ENCODE peak calls at places on chromosome 7, in ten cellular contexts. One of them, this sample, is unnamed.

GRCh38 chr7:156334636-156335035 is 305.9 kb upstream of the RNF32 start:
- DNase-seq in SJSA1: no peak
- DNase-seq in ovary: no peak
- DNase-seq in EL: no peak
- DNase-seq in NCI-H345: no peak
- DNase-seq in mesenchymal stem cell: no peak
- DNase-seq in G401: no peak
- DNase-seq in amniotic stem cell: no peak
- DNase-seq in substantia nigra: no peak
- DNase-seq in AG08395: no peak
- DNase-seq in this sample: no peak

GRCh38 chr7:149854611-149855367 is 16.6 kb downstream of the ZNF862 start:
- DNase-seq in EL: peak
- DNase-seq in SJSA1: peak
- DNase-seq in ovary: peak
- DNase-seq in substantia nigra: peak
- DNase-seq in G401: peak
- DNase-seq in AG08395: peak
- DNase-seq in mesenchymal stem cell: peak
- DNase-seq in NCI-H345: peak
- DNase-seq in amniotic stem cell: peak
- DNase-seq in this sample: no peak

GRCh38 chr7:135160098-135160857 is 10.2 kb downstream of the CYREN start:
- DNase-seq in substantia nigra: no peak
- DNase-seq in mesenchymal stem cell: peak
- DNase-seq in NCI-H345: no peak
- DNase-seq in ovary: no peak
- DNase-seq in AG08395: no peak
- DNase-seq in EL: peak
- DNase-seq in G401: no peak
- DNase-seq in amniotic stem cell: no peak
- DNase-seq in SJSA1: peak
- DNase-seq in this sample: peak

GRCh38 chr7:2921748-2922147 is 77.6 kb upstream of the GNA12 start:
- DNase-seq in EL: no peak
- DNase-seq in AG08395: no peak
- DNase-seq in substantia nigra: no peak
- DNase-seq in amniotic stem cell: no peak
- DNase-seq in mesenchymal stem cell: no peak
- DNase-seq in G401: no peak
- DNase-seq in NCI-H345: no peak
- DNase-seq in SJSA1: no peak
- DNase-seq in ovary: no peak
- DNase-seq in this sample: no peak

GRCh38 chr7:476736-477360 is 42.8 kb downstream of the PDGFA start:
- DNase-seq in AG08395: no peak
- DNase-seq in NCI-H345: no peak
- DNase-seq in substantia nigra: no peak
- DNase-seq in SJSA1: no peak
- DNase-seq in amniotic stem cell: no peak
- DNase-seq in G401: no peak
- DNase-seq in EL: no peak
- DNase-seq in mesenchymal stem cell: no peak
- DNase-seq in ovary: no peak
- DNase-seq in this sample: no peak

GRCh38 chr7:115097175-115097671 is 175.3 kb downstream of the MDFIC start:
- DNase-seq in NCI-H345: no peak
- DNase-seq in amniotic stem cell: no peak
- DNase-seq in G401: no peak
- DNase-seq in substantia nigra: no peak
- DNase-seq in SJSA1: peak
- DNase-seq in mesenchymal stem cell: peak
- DNase-seq in AG08395: peak
- DNase-seq in ovary: no peak
- DNase-seq in EL: peak
- DNase-seq in this sample: peak

GRCh38 chr7:19713676-19714075 is 4.8 kb upstream of the POLR1F start:
- DNase-seq in mesenchymal stem cell: peak
- DNase-seq in NCI-H345: peak
- DNase-seq in amniotic stem cell: no peak
- DNase-seq in ovary: no peak
- DNase-seq in substantia nigra: no peak
- DNase-seq in EL: peak
- DNase-seq in G401: peak
- DNase-seq in SJSA1: peak
- DNase-seq in AG08395: no peak
- DNase-seq in this sample: peak

GRCh38 chr7:107939472-107940145 is 48.6 kb downstream of the DLD start:
- DNase-seq in mesenchymal stem cell: no peak
- DNase-seq in amniotic stem cell: peak
- DNase-seq in ovary: peak
- DNase-seq in substantia nigra: no peak
- DNase-seq in SJSA1: peak
- DNase-seq in G401: peak
- DNase-seq in EL: peak
- DNase-seq in AG08395: peak
- DNase-seq in NCI-H345: no peak
- DNase-seq in this sample: peak

GRCh38 chr7:42734568-42734967 is 177.3 kb downstream of the C7orf25 start:
- DNase-seq in EL: peak
- DNase-seq in ovary: no peak
- DNase-seq in G401: no peak
- DNase-seq in SJSA1: no peak
- DNase-seq in substantia nigra: no peak
- DNase-seq in AG08395: no peak
- DNase-seq in amniotic stem cell: no peak
- DNase-seq in NCI-H345: no peak
- DNase-seq in mesenchymal stem cell: peak
- DNase-seq in this sample: no peak

GRCh38 chr7:135690566-135690965 is 28.3 kb downstream of the STMP1 start:
- DNase-seq in AG08395: peak
- DNase-seq in substantia nigra: no peak
- DNase-seq in amniotic stem cell: peak
- DNase-seq in EL: peak
- DNase-seq in ovary: no peak
- DNase-seq in mesenchymal stem cell: peak
- DNase-seq in SJSA1: peak
- DNase-seq in G401: no peak
- DNase-seq in NCI-H345: no peak
- DNase-seq in this sample: peak

GRCh38 chr7:139799586-139799985 is 21.8 kb upstream of the HIPK2 start:
- DNase-seq in mesenchymal stem cell: no peak
- DNase-seq in substantia nigra: no peak
- DNase-seq in NCI-H345: no peak
- DNase-seq in amniotic stem cell: no peak
- DNase-seq in G401: no peak
- DNase-seq in SJSA1: no peak
- DNase-seq in ovary: no peak
- DNase-seq in EL: no peak
- DNase-seq in AG08395: no peak
- DNase-seq in this sample: peak

GRCh38 chr7:74199551-74200355 is 10.1 kb upstream of the LAT2 start:
- DNase-seq in SJSA1: peak
- DNase-seq in G401: no peak
- DNase-seq in EL: peak
- DNase-seq in substantia nigra: no peak
- DNase-seq in mesenchymal stem cell: peak
- DNase-seq in NCI-H345: no peak
- DNase-seq in ovary: no peak
- DNase-seq in amniotic stem cell: no peak
- DNase-seq in AG08395: no peak
- DNase-seq in this sample: no peak

GRCh38 chr7:149670288-149670687 is 103.1 kb downstream of the ZNF467 start:
- DNase-seq in AG08395: peak
- DNase-seq in amniotic stem cell: no peak
- DNase-seq in EL: peak
- DNase-seq in mesenchymal stem cell: peak
- DNase-seq in substantia nigra: peak
- DNase-seq in ovary: peak
- DNase-seq in G401: peak
- DNase-seq in SJSA1: no peak
- DNase-seq in NCI-H345: peak
- DNase-seq in this sample: peak

GRCh38 chr7:151717415-151717814 is 159.5 kb downstream of the PRKAG2 start:
- DNase-seq in mesenchymal stem cell: no peak
- DNase-seq in SJSA1: no peak
- DNase-seq in EL: no peak
- DNase-seq in NCI-H345: no peak
- DNase-seq in AG08395: no peak
- DNase-seq in G401: peak
- DNase-seq in ovary: no peak
- DNase-seq in amniotic stem cell: no peak
- DNase-seq in substantia nigra: peak
- DNase-seq in this sample: no peak

GRCh38 chr7:36600869-36601530 is 123.3 kb downstream of the AOAH start:
- DNase-seq in substantia nigra: no peak
- DNase-seq in NCI-H345: no peak
- DNase-seq in ovary: no peak
- DNase-seq in AG08395: no peak
- DNase-seq in G401: no peak
- DNase-seq in amniotic stem cell: no peak
- DNase-seq in EL: peak
- DNase-seq in SJSA1: peak
- DNase-seq in mesenchymal stem cell: peak
- DNase-seq in this sample: peak

GRCh38 chr7:65317372-65317771 is 56.3 kb upstream of the ZNF92 start:
- DNase-seq in G401: no peak
- DNase-seq in mesenchymal stem cell: no peak
- DNase-seq in AG08395: no peak
- DNase-seq in amniotic stem cell: no peak
- DNase-seq in SJSA1: no peak
- DNase-seq in ovary: no peak
- DNase-seq in EL: no peak
- DNase-seq in NCI-H345: no peak
- DNase-seq in substantia nigra: no peak
- DNase-seq in this sample: no peak

GRCh38 chr7:23106491-23106800 is 861 bp downstream of the KLHL7 start:
- DNase-seq in G401: no peak
- DNase-seq in AG08395: peak
- DNase-seq in mesenchymal stem cell: no peak
- DNase-seq in ovary: no peak
- DNase-seq in amniotic stem cell: no peak
- DNase-seq in EL: peak
- DNase-seq in SJSA1: no peak
- DNase-seq in substantia nigra: no peak
- DNase-seq in NCI-H345: peak
- DNase-seq in this sample: no peak

GRCh38 chr7:50791921-50792341 is 9.2 kb upstream of the GRB10 start:
- DNase-seq in substantia nigra: no peak
- DNase-seq in amniotic stem cell: no peak
- DNase-seq in EL: peak
- DNase-seq in G401: no peak
- DNase-seq in ovary: no peak
- DNase-seq in mesenchymal stem cell: peak
- DNase-seq in AG08395: peak
- DNase-seq in NCI-H345: no peak
- DNase-seq in SJSA1: no peak
- DNase-seq in this sample: peak

GRCh38 chr7:17248527-17248926 is 49.9 kb upstream of the AHR start:
- DNase-seq in amniotic stem cell: no peak
- DNase-seq in NCI-H345: no peak
- DNase-seq in EL: no peak
- DNase-seq in substantia nigra: no peak
- DNase-seq in AG08395: no peak
- DNase-seq in ovary: no peak
- DNase-seq in SJSA1: no peak
- DNase-seq in mesenchymal stem cell: no peak
- DNase-seq in G401: no peak
- DNase-seq in this sample: no peak

GRCh38 chr7:102469351-102469971 is 4.7 kb downstream of the LRWD1 start:
- DNase-seq in ovary: peak
- DNase-seq in G401: no peak
- DNase-seq in EL: no peak
- DNase-seq in amniotic stem cell: no peak
- DNase-seq in NCI-H345: no peak
- DNase-seq in substantia nigra: no peak
- DNase-seq in mesenchymal stem cell: no peak
- DNase-seq in SJSA1: no peak
- DNase-seq in AG08395: no peak
- DNase-seq in this sample: no peak

GRCh38 chr7:94392391-94392782 is 2.3 kb upstream of the COL1A2 start:
- DNase-seq in EL: peak
- DNase-seq in mesenchymal stem cell: peak
- DNase-seq in NCI-H345: no peak
- DNase-seq in ovary: no peak
- DNase-seq in amniotic stem cell: no peak
- DNase-seq in SJSA1: no peak
- DNase-seq in AG08395: no peak
- DNase-seq in substantia nigra: no peak
- DNase-seq in G401: no peak
- DNase-seq in this sample: no peak

GRCh38 chr7:54904130-54904529 is 114.7 kb upstream of the EGFR start:
- DNase-seq in amniotic stem cell: peak
- DNase-seq in G401: no peak
- DNase-seq in substantia nigra: no peak
- DNase-seq in AG08395: peak
- DNase-seq in mesenchymal stem cell: peak
- DNase-seq in ovary: no peak
- DNase-seq in NCI-H345: no peak
- DNase-seq in EL: peak
- DNase-seq in SJSA1: peak
- DNase-seq in this sample: no peak

GRCh38 chr7:40330408-40330807 is 195.6 kb downstream of the SUGCT start:
- DNase-seq in NCI-H345: no peak
- DNase-seq in amniotic stem cell: no peak
- DNase-seq in SJSA1: no peak
- DNase-seq in EL: no peak
- DNase-seq in mesenchymal stem cell: no peak
- DNase-seq in substantia nigra: no peak
- DNase-seq in AG08395: no peak
- DNase-seq in ovary: no peak
- DNase-seq in G401: no peak
- DNase-seq in this sample: no peak

GRCh38 chr7:2761801-2762497 is 73.9 kb downstream of the AMZ1 start:
- DNase-seq in NCI-H345: no peak
- DNase-seq in SJSA1: no peak
- DNase-seq in amniotic stem cell: no peak
- DNase-seq in ovary: no peak
- DNase-seq in EL: no peak
- DNase-seq in AG08395: no peak
- DNase-seq in mesenchymal stem cell: no peak
- DNase-seq in G401: no peak
- DNase-seq in substantia nigra: no peak
- DNase-seq in this sample: no peak

GRCh38 chr7:111147708-111148107 is 56.8 kb downstream of the LRRN3 start:
- DNase-seq in mesenchymal stem cell: no peak
- DNase-seq in NCI-H345: no peak
- DNase-seq in amniotic stem cell: no peak
- DNase-seq in substantia nigra: no peak
- DNase-seq in G401: no peak
- DNase-seq in EL: no peak
- DNase-seq in ovary: no peak
- DNase-seq in SJSA1: no peak
- DNase-seq in AG08395: no peak
- DNase-seq in this sample: no peak

GRCh38 chr7:130886438-130887135 is 152.6 kb upstream of the KLF14 start:
- DNase-seq in mesenchymal stem cell: peak
- DNase-seq in amniotic stem cell: no peak
- DNase-seq in substantia nigra: no peak
- DNase-seq in G401: no peak
- DNase-seq in EL: no peak
- DNase-seq in SJSA1: no peak
- DNase-seq in ovary: no peak
- DNase-seq in AG08395: no peak
- DNase-seq in NCI-H345: no peak
- DNase-seq in this sample: peak

GRCh38 chr7:77453531-77453930 is 37.4 kb upstream of the GSAP start:
- DNase-seq in mesenchymal stem cell: no peak
- DNase-seq in NCI-H345: no peak
- DNase-seq in G401: no peak
- DNase-seq in amniotic stem cell: no peak
- DNase-seq in ovary: no peak
- DNase-seq in AG08395: no peak
- DNase-seq in SJSA1: no peak
- DNase-seq in substantia nigra: peak
- DNase-seq in EL: peak
- DNase-seq in this sample: peak

GRCh38 chr7:12067156-12067831 is 143.8 kb upstream of the TMEM106B start:
- DNase-seq in SJSA1: peak
- DNase-seq in substantia nigra: no peak
- DNase-seq in amniotic stem cell: peak
- DNase-seq in G401: peak
- DNase-seq in ovary: no peak
- DNase-seq in AG08395: peak
- DNase-seq in mesenchymal stem cell: peak
- DNase-seq in EL: peak
- DNase-seq in NCI-H345: peak
- DNase-seq in this sample: peak